ENCODE peak calls at places on chromosomes 12 and 14, in seven cellular contexts. C is breast epithelium, X is esophagus muscularis mucosa, A is HCT116, M is Panc1, I is transverse colon, H is upper lobe of left lung. K is an unnamed sample. For H3K9me3, the result is how much of the 10 kb centered on the place peaks cover.

GRCh38 chr12:12265571-12266388 is 1.1 kb downstream of the LRP6 start:
- DNase-seq in C (no peak), X (no peak), A (no peak), M (no peak), I (no peak), H (peak), K (no peak)

GRCh38 chr12:2396448-2396871 is 343.7 kb downstream of the CACNA1C start:
- DNase-seq in C (peak), X (no peak), A (no peak), M (no peak), I (peak), H (peak), K (peak)

GRCh38 chr12:98582093-98582492 is 11.4 kb upstream of the SLC25A3 start:
- DNase-seq in C (no peak), X (no peak), A (peak), M (no peak), I (no peak), H (no peak), K (no peak)

GRCh38 chr12:94650143-94651056 is at the start of gene TMCC3:
- DNase-seq in C (no peak), X (no peak), A (no peak), M (no peak), I (peak), H (peak), K (peak)

GRCh38 chr12:6072302-6072752 is 52.1 kb downstream of the VWF start:
- DNase-seq in C (no peak), X (no peak), A (no peak), M (no peak), I (no peak), H (no peak), K (no peak)

GRCh38 chr12:21773263-21773741 is 1.2 kb downstream of the KCNJ8 start:
- DNase-seq in C (no peak), X (no peak), A (peak), M (no peak), I (peak), H (peak), K (peak)

GRCh38 chr12:69150083-69150795 is 89.1 kb upstream of the CPSF6 start:
- DNase-seq in C (no peak), X (peak), A (no peak), M (no peak), I (no peak), H (no peak), K (no peak)

GRCh38 chr12:108580531-108580930 is 17.4 kb downstream of the TMEM119 start:
- DNase-seq in C (no peak), X (no peak), A (no peak), M (no peak), I (no peak), H (no peak), K (no peak)

GRCh38 chr12:56256326-56256960 is 1.7 kb downstream of the ANKRD52 start:
- DNase-seq in C (no peak), X (no peak), A (no peak), M (no peak), I (no peak), H (no peak), K (no peak)

GRCh38 chr12:9647825-9648700 is 21.4 kb upstream of the CLEC2D start:
- DNase-seq in C (peak), X (peak), A (no peak), M (no peak), I (peak), H (peak), K (peak)

GRCh38 chr12:51174501-51174900 is 1.6 kb upstream of the TFCP2 start:
- DNase-seq in C (no peak), X (no peak), A (no peak), M (no peak), I (no peak), H (no peak), K (no peak)

GRCh38 chr12:124100572-124101178 is 127.7 kb downstream of the ZNF664 start:
- DNase-seq in C (no peak), X (no peak), A (no peak), M (no peak), I (no peak), H (no peak), K (no peak)

GRCh38 chr14:101937926-101938767 is 26.2 kb upstream of the DYNC1H1 start:
- DNase-seq in C (no peak), X (no peak), A (no peak), M (no peak), I (no peak), H (no peak), K (peak)

GRCh38 chr14:101006008-101006407 is 102.5 kb upstream of the RTL1 start:
- DNase-seq in C (no peak), X (no peak), A (no peak), M (no peak), I (no peak), H (no peak), K (peak)

GRCh38 chr14:23076785-23077408 is 18.0 kb downstream of the ACIN1 start:
- DNase-seq in C (no peak), X (no peak), A (no peak), M (no peak), I (no peak), H (no peak), K (no peak)

GRCh38 chr12:3256103-3256551 is 178.9 kb downstream of the TSPAN9 start:
- DNase-seq in C (no peak), X (no peak), A (no peak), M (no peak), I (no peak), H (no peak), K (no peak)

GRCh38 chr12:112234303-112234702 is 108.9 kb downstream of the TRAFD1 start:
- DNase-seq in C (no peak), X (no peak), A (no peak), M (no peak), I (no peak), H (no peak), K (no peak)

GRCh38 chr12:21526053-21526452 is at the start of gene SPX:
- DNase-seq in C (no peak), X (no peak), A (no peak), M (no peak), I (no peak), H (no peak), K (no peak)

GRCh38 chr12:44227601-44228000 is 391.7 kb downstream of the TMEM117 start:
- DNase-seq in C (no peak), X (no peak), A (no peak), M (no peak), I (no peak), H (no peak), K (no peak)

GRCh38 chr12:13183621-13184020 is 12.9 kb upstream of the EMP1 start:
- DNase-seq in C (no peak), X (no peak), A (no peak), M (no peak), I (no peak), H (no peak), K (no peak)

GRCh38 chr12:89084751-89085150 is 267.6 kb downstream of the DUSP6 start:
- DNase-seq in C (no peak), X (peak), A (no peak), M (no peak), I (no peak), H (no peak), K (no peak)

GRCh38 chr12:91189526-91189925 is 6.9 kb upstream of the DCN start:
- DNase-seq in C (no peak), X (no peak), A (no peak), M (no peak), I (no peak), H (no peak), K (no peak)

GRCh38 chr12:16323638-16324037 is 23.8 kb upstream of the MGST1 start:
- DNase-seq in C (no peak), X (no peak), A (no peak), M (no peak), I (no peak), H (no peak), K (no peak)

GRCh38 chr14:55097894-55098560 is 31.0 kb upstream of the LGALS3 start:
- DNase-seq in C (no peak), X (no peak), A (no peak), M (no peak), I (peak), H (peak), K (peak)

GRCh38 chr12:105092336-105092735 is 8.1 kb upstream of the ALDH1L2 start:
- DNase-seq in C (peak), X (no peak), A (no peak), M (no peak), I (peak), H (no peak), K (no peak)
- TF ChIP-seq POLR2AphosphoS5 in C (no peak), X (no peak), A (no peak), M (no peak), I (no peak), H (no peak), K (no peak)

GRCh38 chr14:90373887-90374286 is 22.9 kb upstream of the CALM1 start:
- DNase-seq in C (no peak), X (no peak), A (no peak), M (no peak), I (no peak), H (no peak), K (no peak)

GRCh38 chr14:90374813-90375212 is 22.0 kb upstream of the CALM1 start:
- DNase-seq in C (no peak), X (no peak), A (no peak), M (no peak), I (no peak), H (no peak), K (no peak)

GRCh38 chr14:90368946-90369721 is 27.7 kb upstream of the CALM1 start:
- DNase-seq in C (no peak), X (no peak), A (peak), M (no peak), I (peak), H (no peak), K (no peak)
- TF ChIP-seq CTCF in C (no peak), X (no peak), A (peak), M (no peak), I (no peak), H (no peak), K (no peak)

GRCh38 chr12:34407813-34408212 is 385.5 kb downstream of the ALG10 start:
- DNase-seq in C (no peak), X (no peak), A (no peak), M (no peak), I (no peak), H (no peak), K (no peak)

GRCh38 chr12:34406228-34406995 is 384.1 kb downstream of the ALG10 start:
- DNase-seq in C (peak), X (peak), A (no peak), M (no peak), I (peak), H (peak), K (peak)

GRCh38 chr12:34405286-34406227 is 383.3 kb downstream of the ALG10 start:
- DNase-seq in C (no peak), X (peak), A (no peak), M (no peak), I (peak), H (peak), K (peak)

GRCh38 chr12:34404377-34405285 is 382.3 kb downstream of the ALG10 start:
- DNase-seq in C (peak), X (peak), A (no peak), M (no peak), I (peak), H (peak), K (peak)

DNA sequence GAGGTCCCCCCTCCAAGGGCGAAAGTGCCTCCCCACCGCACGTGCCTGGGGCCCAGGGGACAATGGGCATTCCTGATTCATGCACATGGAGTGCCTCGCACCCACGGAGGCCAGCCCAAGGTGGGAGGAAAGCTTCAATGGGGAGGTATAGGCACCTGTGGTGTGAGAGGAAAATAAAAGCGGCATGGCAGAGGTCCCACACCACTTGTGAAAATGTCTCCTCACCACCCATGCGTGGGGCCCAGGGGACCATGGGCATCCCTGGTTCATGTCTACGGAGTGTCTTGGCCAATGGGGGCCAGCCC is 384.7 kb downstream of the ALG10 start:
- DNase-seq in C (peak), X (no peak), A (no peak), M (no peak), I (peak), H (peak), K (peak)
- H3K9me3 ChIP-seq in C (half or more), X (under half), A (under half), M (under half), I (under half), H (half or more), K (under half)

GRCh38 chr12:66028388-66028787 is 102.2 kb downstream of the LLPH start:
- DNase-seq in C (no peak), X (no peak), A (no peak), M (no peak), I (no peak), H (no peak), K (no peak)

GRCh38 chr12:66030217-66030781 is 100.3 kb downstream of the LLPH start:
- DNase-seq in C (no peak), X (no peak), A (no peak), M (no peak), I (no peak), H (no peak), K (no peak)

GRCh38 chr12:66025477-66025876 is 105.1 kb downstream of the LLPH start:
- DNase-seq in C (no peak), X (peak), A (peak), M (no peak), I (no peak), H (no peak), K (no peak)

GRCh38 chr12:66020481-66020880 is 110.1 kb downstream of the LLPH start:
- DNase-seq in C (no peak), X (peak), A (no peak), M (no peak), I (no peak), H (no peak), K (no peak)

DNA sequence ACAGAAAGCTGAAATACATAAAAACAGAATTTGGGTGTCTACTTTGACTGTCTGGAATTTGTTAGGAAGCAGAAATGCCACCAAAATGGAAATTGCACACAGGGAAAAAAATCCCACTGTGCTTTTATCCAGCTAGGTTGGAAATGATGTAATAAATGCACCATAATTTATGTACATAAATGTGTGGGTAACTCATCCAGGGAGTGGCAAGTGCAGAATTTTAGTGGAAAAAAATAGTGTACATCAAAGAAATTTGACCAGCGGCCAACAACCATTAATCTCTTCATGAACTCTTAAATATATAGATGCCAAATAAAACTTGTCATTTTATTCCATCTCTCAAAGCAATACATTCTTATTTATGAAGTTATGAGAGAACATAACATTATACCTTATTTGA is 105.6 kb downstream of the LLPH start:
- DNase-seq in C (no peak), X (peak), A (no peak), M (no peak), I (no peak), H (no peak), K (no peak)
- TF ChIP-seq POLR2AphosphoS5 in C (no peak), X (no peak), A (no peak), M (no peak), I (no peak), H (no peak), K (no peak)